ENCODE peak calls at places on chromosomes 12 and 14, in seven cellular contexts. One of them, this sample, is unnamed.

GRCh38 chr12:104055686-104056388 is 5.8 kb upstream of the GLT8D2 start:
- DNase-seq in prostate gland: no peak
- DNase-seq in suprapubic skin: no peak
- DNase-seq in IMR-90: peak; percentile 47
- DNase-seq in body of pancreas: peak; percentile 97
- DNase-seq in HepG2: no peak
- DNase-seq in HCT116: no peak
- DNase-seq in this sample: peak; percentile 11

GRCh38 chr12:105253882-105254513 is 18.0 kb upstream of the APPL2 start:
- DNase-seq in prostate gland: no peak
- DNase-seq in suprapubic skin: no peak
- DNase-seq in IMR-90: peak; percentile 73
- DNase-seq in body of pancreas: no peak
- DNase-seq in HepG2: peak; percentile 23
- DNase-seq in HCT116: no peak
- DNase-seq in this sample: no peak

GRCh38 chr12:129550353-129550752 is 353.5 kb downstream of the TMEM132D start:
- DNase-seq in prostate gland: no peak
- DNase-seq in suprapubic skin: no peak
- DNase-seq in IMR-90: no peak
- DNase-seq in body of pancreas: peak; percentile 63
- DNase-seq in HepG2: no peak
- DNase-seq in HCT116: no peak
- DNase-seq in this sample: no peak

GRCh38 chr14:105092124-105092911 is 27.1 kb upstream of the GPR132 start:
- DNase-seq in prostate gland: no peak
- DNase-seq in suprapubic skin: peak; percentile 63
- DNase-seq in IMR-90: no peak
- DNase-seq in body of pancreas: peak; percentile 62
- DNase-seq in HepG2: no peak
- DNase-seq in HCT116: no peak
- DNase-seq in this sample: no peak

GRCh38 chr14:70842851-70843462 is 33.6 kb upstream of the MAP3K9 start:
- DNase-seq in prostate gland: no peak
- DNase-seq in suprapubic skin: no peak
- DNase-seq in IMR-90: no peak
- DNase-seq in body of pancreas: no peak
- DNase-seq in HepG2: no peak
- DNase-seq in HCT116: no peak
- DNase-seq in this sample: no peak

GRCh38 chr12:97168804-97169203 is 261.7 kb downstream of the NEDD1 start:
- DNase-seq in prostate gland: no peak
- DNase-seq in suprapubic skin: no peak
- DNase-seq in IMR-90: no peak
- DNase-seq in body of pancreas: no peak
- DNase-seq in HepG2: no peak
- DNase-seq in HCT116: no peak
- DNase-seq in this sample: no peak

GRCh38 chr12:46470039-46470627 is 97.6 kb upstream of the SLC38A2 start:
- DNase-seq in prostate gland: no peak
- DNase-seq in suprapubic skin: no peak
- DNase-seq in IMR-90: no peak
- DNase-seq in body of pancreas: no peak
- DNase-seq in HepG2: no peak
- DNase-seq in HCT116: no peak
- DNase-seq in this sample: no peak

GRCh38 chr12:49010092-49010668 is 8.4 kb downstream of the PRKAG1 start:
- DNase-seq in prostate gland: no peak
- DNase-seq in suprapubic skin: no peak
- DNase-seq in IMR-90: peak; percentile 38
- DNase-seq in body of pancreas: no peak
- DNase-seq in HepG2: no peak
- DNase-seq in HCT116: no peak
- DNase-seq in this sample: no peak

GRCh38 chr12:97967831-97968230 is 505.2 kb downstream of the RMST start:
- DNase-seq in prostate gland: peak; percentile 27
- DNase-seq in suprapubic skin: no peak
- DNase-seq in IMR-90: no peak
- DNase-seq in body of pancreas: peak; percentile 19
- DNase-seq in HepG2: no peak
- DNase-seq in HCT116: no peak
- DNase-seq in this sample: no peak

GRCh38 chr14:41130274-41130673 is 476.4 kb upstream of the LRFN5 start:
- DNase-seq in prostate gland: no peak
- DNase-seq in suprapubic skin: no peak
- DNase-seq in IMR-90: no peak
- DNase-seq in body of pancreas: no peak
- DNase-seq in HepG2: peak; percentile 0
- DNase-seq in HCT116: no peak
- DNase-seq in this sample: no peak

GRCh38 chr12:85865905-85866304 is 8.2 kb upstream of the NTS start:
- DNase-seq in prostate gland: no peak
- DNase-seq in suprapubic skin: no peak
- DNase-seq in IMR-90: no peak
- DNase-seq in body of pancreas: no peak
- DNase-seq in HepG2: no peak
- DNase-seq in HCT116: no peak
- DNase-seq in this sample: no peak

GRCh38 chr14:29649170-29649569 is 278.5 kb downstream of the PRKD1 start:
- DNase-seq in prostate gland: no peak
- DNase-seq in suprapubic skin: no peak
- DNase-seq in IMR-90: no peak
- DNase-seq in body of pancreas: no peak
- DNase-seq in HepG2: no peak
- DNase-seq in HCT116: no peak
- DNase-seq in this sample: no peak

GRCh38 chr14:29648045-29648444 is 279.6 kb downstream of the PRKD1 start:
- DNase-seq in prostate gland: no peak
- DNase-seq in suprapubic skin: no peak
- DNase-seq in IMR-90: peak; percentile 5
- DNase-seq in body of pancreas: no peak
- DNase-seq in HepG2: no peak
- DNase-seq in HCT116: no peak
- DNase-seq in this sample: no peak

GRCh38 chr14:29653303-29653702 is 274.3 kb downstream of the PRKD1 start:
- DNase-seq in prostate gland: no peak
- DNase-seq in suprapubic skin: no peak
- DNase-seq in IMR-90: no peak
- DNase-seq in body of pancreas: no peak
- DNase-seq in HepG2: no peak
- DNase-seq in HCT116: no peak
- DNase-seq in this sample: no peak

GRCh38 chr14:29652586-29652985 is 275.1 kb downstream of the PRKD1 start:
- DNase-seq in prostate gland: no peak
- DNase-seq in suprapubic skin: no peak
- DNase-seq in IMR-90: peak; percentile 6
- DNase-seq in body of pancreas: no peak
- DNase-seq in HepG2: no peak
- DNase-seq in HCT116: no peak
- DNase-seq in this sample: no peak

DNA sequence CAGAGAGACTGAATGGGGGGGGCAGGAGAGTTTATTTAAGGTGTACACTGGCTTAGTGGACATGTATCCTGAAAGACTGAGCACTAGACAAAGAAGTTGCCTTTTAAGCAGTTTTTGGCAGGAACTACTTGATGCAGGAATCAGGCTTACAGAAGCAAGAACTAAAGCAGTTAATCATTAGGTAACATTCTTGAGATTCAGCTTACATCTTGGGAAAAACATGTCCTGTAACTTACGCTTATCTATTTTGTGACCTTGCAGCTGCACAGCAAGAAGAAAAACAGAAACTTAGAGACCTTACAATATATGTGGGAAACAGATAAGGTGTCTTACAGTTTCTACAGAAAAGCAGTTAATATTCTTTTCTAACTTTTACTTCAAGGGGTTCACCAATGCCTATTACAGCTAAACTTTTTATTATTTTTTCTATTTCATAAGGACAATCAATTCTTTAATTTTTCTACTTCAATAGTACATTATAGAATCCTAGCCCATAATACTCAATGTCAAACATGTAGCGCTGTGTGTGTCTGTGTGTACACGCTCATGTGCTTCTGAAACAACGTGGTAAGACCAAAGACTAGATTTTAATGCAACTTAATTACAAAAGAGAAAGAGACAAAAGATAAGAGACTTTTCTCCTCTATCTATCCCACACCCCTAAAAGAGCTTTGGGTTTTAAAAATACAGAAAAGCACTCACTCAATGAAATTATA is 276.9 kb downstream of the PRKD1 start:
- DNase-seq in prostate gland: no peak
- DNase-seq in suprapubic skin: no peak
- DNase-seq in IMR-90: no peak
- DNase-seq in body of pancreas: peak; percentile 18
- DNase-seq in HepG2: no peak
- DNase-seq in HCT116: no peak
- DNase-seq in this sample: no peak
- H3K36me3 ChIP-seq in prostate gland: no peaks in the 10 kb centered on the region
- H3K36me3 ChIP-seq in suprapubic skin: no peaks in the 10 kb centered on the region
- H3K36me3 ChIP-seq in IMR-90: peaks cover 10% of the 10 kb centered on the region
- H3K36me3 ChIP-seq in body of pancreas: no peaks in the 10 kb centered on the region
- H3K36me3 ChIP-seq in HepG2: no peaks in the 10 kb centered on the region
- H3K36me3 ChIP-seq in HCT116: no peaks in the 10 kb centered on the region
- H3K36me3 ChIP-seq in this sample: no peaks in the 10 kb centered on the region

GRCh38 chr12:65603428-65604351 is 220.6 kb upstream of the HMGA2 start:
- DNase-seq in prostate gland: peak; percentile 45
- DNase-seq in suprapubic skin: peak; percentile 60
- DNase-seq in IMR-90: peak; percentile 94
- DNase-seq in body of pancreas: peak; percentile 19
- DNase-seq in HepG2: no peak
- DNase-seq in HCT116: peak; percentile 75
- DNase-seq in this sample: no peak
- TF ChIP-seq POLR2A in prostate gland: no peak
- TF ChIP-seq POLR2A in suprapubic skin: no peak
- TF ChIP-seq POLR2A in IMR-90: peak; percentile 65
- TF ChIP-seq POLR2A in body of pancreas: no peak
- TF ChIP-seq POLR2A in HepG2: no peak
- TF ChIP-seq POLR2A in HCT116: no peak
- TF ChIP-seq POLR2A in this sample: no peak

DNA sequence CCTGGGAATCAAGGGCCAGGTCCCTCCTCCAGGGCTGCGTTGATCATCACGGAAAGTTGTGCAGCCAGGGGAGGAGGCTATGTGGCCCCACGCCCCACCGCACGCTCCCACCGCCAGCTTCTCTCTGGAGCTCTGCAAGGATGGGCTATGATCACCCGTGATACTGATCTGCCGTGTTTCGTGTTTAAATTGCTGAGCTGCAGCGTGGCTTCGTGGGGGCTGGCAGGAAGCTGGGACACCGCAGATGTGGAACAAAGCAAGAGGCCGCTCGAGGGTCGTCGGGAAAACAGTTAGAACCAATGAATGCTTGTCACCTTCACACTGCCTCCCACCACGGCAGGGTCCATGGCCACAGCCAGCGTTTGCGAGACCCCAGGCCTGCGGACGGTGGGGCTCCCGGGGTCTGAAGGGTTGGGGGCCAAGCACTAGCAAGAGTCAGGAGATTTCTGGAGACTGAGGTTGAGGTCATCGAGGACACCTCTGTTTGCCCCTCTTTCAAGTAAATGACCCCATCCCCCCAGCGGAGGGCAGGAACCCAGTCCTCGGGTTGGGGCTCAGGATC is 51.7 kb upstream of the FBRSL1 start:
- DNase-seq in prostate gland: no peak
- DNase-seq in suprapubic skin: no peak
- DNase-seq in IMR-90: no peak
- DNase-seq in body of pancreas: no peak
- DNase-seq in HepG2: no peak
- DNase-seq in HCT116: no peak
- DNase-seq in this sample: no peak
- H3K27ac ChIP-seq in prostate gland: no peak overlapping the region
- H3K27ac ChIP-seq in suprapubic skin: no peak overlapping the region
- H3K27ac ChIP-seq in IMR-90: no peak overlapping the region
- H3K27ac ChIP-seq in body of pancreas: peak overlapping the region; percentile 34
- H3K27ac ChIP-seq in HepG2: no peak overlapping the region
- H3K27ac ChIP-seq in HCT116: no peak overlapping the region
- H3K27ac ChIP-seq in this sample: no peak overlapping the region

GRCh38 chr12:115956236-115956635 is 321.3 kb downstream of the MED13L start:
- DNase-seq in prostate gland: no peak
- DNase-seq in suprapubic skin: no peak
- DNase-seq in IMR-90: no peak
- DNase-seq in body of pancreas: no peak
- DNase-seq in HepG2: no peak
- DNase-seq in HCT116: no peak
- DNase-seq in this sample: no peak
- H3K36me3 ChIP-seq in prostate gland: no peaks in the 10 kb centered on the region
- H3K36me3 ChIP-seq in suprapubic skin: peaks cover 29% of the 10 kb centered on the region
- H3K36me3 ChIP-seq in IMR-90: peaks cover 14% of the 10 kb centered on the region
- H3K36me3 ChIP-seq in body of pancreas: no peaks in the 10 kb centered on the region
- H3K36me3 ChIP-seq in HepG2: peaks cover 3% of the 10 kb centered on the region
- H3K36me3 ChIP-seq in HCT116: peaks cover 21% of the 10 kb centered on the region
- H3K36me3 ChIP-seq in this sample: peaks cover 22% of the 10 kb centered on the region

GRCh38 chr12:53191885-53192530 is 11.3 kb upstream of the CSAD start:
- DNase-seq in prostate gland: no peak
- DNase-seq in suprapubic skin: no peak
- DNase-seq in IMR-90: no peak
- DNase-seq in body of pancreas: no peak
- DNase-seq in HepG2: no peak
- DNase-seq in HCT116: no peak
- DNase-seq in this sample: no peak

GRCh38 chr12:53190108-53190729 is 9.5 kb upstream of the CSAD start:
- DNase-seq in prostate gland: peak; percentile 43
- DNase-seq in suprapubic skin: no peak
- DNase-seq in IMR-90: peak; percentile 59
- DNase-seq in body of pancreas: peak; percentile 70
- DNase-seq in HepG2: peak; percentile 49
- DNase-seq in HCT116: peak; percentile 23
- DNase-seq in this sample: no peak

GRCh38 chr12:53193040-53193439 is 12.3 kb upstream of the CSAD start:
- DNase-seq in prostate gland: no peak
- DNase-seq in suprapubic skin: peak; percentile 42
- DNase-seq in IMR-90: no peak
- DNase-seq in body of pancreas: no peak
- DNase-seq in HepG2: no peak
- DNase-seq in HCT116: no peak
- DNase-seq in this sample: no peak

GRCh38 chr12:53192531-53193021 is 11.9 kb upstream of the CSAD start:
- DNase-seq in prostate gland: no peak
- DNase-seq in suprapubic skin: peak; percentile 53
- DNase-seq in IMR-90: no peak
- DNase-seq in body of pancreas: no peak
- DNase-seq in HepG2: no peak
- DNase-seq in HCT116: no peak
- DNase-seq in this sample: no peak

GRCh38 chr12:53191096-53191884 is 10.6 kb upstream of the CSAD start:
- DNase-seq in prostate gland: no peak
- DNase-seq in suprapubic skin: no peak
- DNase-seq in IMR-90: no peak
- DNase-seq in body of pancreas: no peak
- DNase-seq in HepG2: no peak
- DNase-seq in HCT116: no peak
- DNase-seq in this sample: no peak
- TF ChIP-seq POLR2A in prostate gland: no peak
- TF ChIP-seq POLR2A in suprapubic skin: no peak
- TF ChIP-seq POLR2A in IMR-90: no peak
- TF ChIP-seq POLR2A in body of pancreas: no peak
- TF ChIP-seq POLR2A in HepG2: no peak
- TF ChIP-seq POLR2A in HCT116: no peak
- TF ChIP-seq POLR2A in this sample: no peak

GRCh38 chr12:28130625-28131598 is 59.3 kb upstream of the CCDC91 start:
- DNase-seq in prostate gland: no peak
- DNase-seq in suprapubic skin: no peak
- DNase-seq in IMR-90: peak; percentile 100
- DNase-seq in body of pancreas: no peak
- DNase-seq in HepG2: peak; percentile 9
- DNase-seq in HCT116: no peak
- DNase-seq in this sample: no peak
- H3K27ac ChIP-seq in prostate gland: no peak overlapping the region
- H3K27ac ChIP-seq in suprapubic skin: no peak overlapping the region
- H3K27ac ChIP-seq in IMR-90: peak overlapping the region; percentile 94
- H3K27ac ChIP-seq in body of pancreas: no peak overlapping the region
- H3K27ac ChIP-seq in HepG2: no peak overlapping the region
- H3K27ac ChIP-seq in HCT116: no peak overlapping the region
- H3K27ac ChIP-seq in this sample: no peak overlapping the region

This sample was measured in gastrocnemius medialis.